ENCODE peak calls at places on chromosomes 12 and 14, in ten cellular contexts. One of them, this sample, is unnamed.
A peak's percentile ranks its signal among the peaks of the same experiment; 100 is the strongest.

GRCh38 chr14:96251656-96252155 is 4.3 kb upstream of the BDKRB1 start:
- DNase-seq in fibroblast of mammary gland: no peak
- DNase-seq in astrocyte of the spinal cord: no peak
- DNase-seq in left ventricle myocardium inferior: no peak
- DNase-seq in ovary: no peak
- DNase-seq in ascending aorta: no peak
- DNase-seq in choroid plexus epithelial cell: no peak
- DNase-seq in tibial artery: no peak
- DNase-seq in K562: no peak
- DNase-seq in esophagus muscularis mucosa: no peak
- DNase-seq in this sample: no peak

GRCh38 chr12:15928870-15929571 is 17.9 kb downstream of the DERA start:
- DNase-seq in fibroblast of mammary gland: no peak
- DNase-seq in astrocyte of the spinal cord: no peak
- DNase-seq in left ventricle myocardium inferior: peak; percentile 21
- DNase-seq in ovary: no peak
- DNase-seq in ascending aorta: no peak
- DNase-seq in choroid plexus epithelial cell: no peak
- DNase-seq in tibial artery: no peak
- DNase-seq in K562: no peak
- DNase-seq in esophagus muscularis mucosa: no peak
- DNase-seq in this sample: no peak

GRCh38 chr14:106872619-106873446 is 1346.5 kb downstream of the TMEM121 start:
- DNase-seq in fibroblast of mammary gland: peak; percentile 14
- DNase-seq in astrocyte of the spinal cord: no peak
- DNase-seq in left ventricle myocardium inferior: peak; percentile 39
- DNase-seq in ovary: peak; percentile 57
- DNase-seq in ascending aorta: no peak
- DNase-seq in choroid plexus epithelial cell: no peak
- DNase-seq in tibial artery: no peak
- DNase-seq in K562: peak; percentile 15
- DNase-seq in esophagus muscularis mucosa: no peak
- DNase-seq in this sample: peak; percentile 36

GRCh38 chr12:119659289-119659897 is 8.5 kb upstream of the PRKAB1 start:
- DNase-seq in fibroblast of mammary gland: peak; percentile 35
- DNase-seq in astrocyte of the spinal cord: peak; percentile 25
- DNase-seq in left ventricle myocardium inferior: no peak
- DNase-seq in ovary: no peak
- DNase-seq in ascending aorta: no peak
- DNase-seq in choroid plexus epithelial cell: peak; percentile 48
- DNase-seq in tibial artery: no peak
- DNase-seq in K562: peak; percentile 58
- DNase-seq in esophagus muscularis mucosa: no peak
- DNase-seq in this sample: peak; percentile 31

GRCh38 chr14:92425101-92425500 is 88.5 kb upstream of the RIN3 start:
- DNase-seq in fibroblast of mammary gland: peak; percentile 79
- DNase-seq in astrocyte of the spinal cord: peak; percentile 52
- DNase-seq in left ventricle myocardium inferior: no peak
- DNase-seq in ovary: no peak
- DNase-seq in ascending aorta: no peak
- DNase-seq in choroid plexus epithelial cell: peak; percentile 77
- DNase-seq in tibial artery: no peak
- DNase-seq in K562: no peak
- DNase-seq in esophagus muscularis mucosa: no peak
- DNase-seq in this sample: peak; percentile 73

GRCh38 chr14:105275267-105275946 is 25.4 kb downstream of the BRF1 start:
- DNase-seq in fibroblast of mammary gland: peak; percentile 94
- DNase-seq in astrocyte of the spinal cord: peak; percentile 13
- DNase-seq in left ventricle myocardium inferior: no peak
- DNase-seq in ovary: no peak
- DNase-seq in ascending aorta: no peak
- DNase-seq in choroid plexus epithelial cell: peak; percentile 81
- DNase-seq in tibial artery: peak; percentile 43
- DNase-seq in K562: no peak
- DNase-seq in esophagus muscularis mucosa: no peak
- DNase-seq in this sample: no peak

GRCh38 chr14:44170099-44170498 is 337.0 kb downstream of the FSCB start:
- DNase-seq in fibroblast of mammary gland: no peak
- DNase-seq in astrocyte of the spinal cord: no peak
- DNase-seq in left ventricle myocardium inferior: no peak
- DNase-seq in ovary: no peak
- DNase-seq in ascending aorta: no peak
- DNase-seq in choroid plexus epithelial cell: no peak
- DNase-seq in tibial artery: no peak
- DNase-seq in K562: no peak
- DNase-seq in esophagus muscularis mucosa: no peak
- DNase-seq in this sample: no peak

GRCh38 chr14:92540472-92541048 is 27.0 kb downstream of the RIN3 start:
- DNase-seq in fibroblast of mammary gland: peak; percentile 99
- DNase-seq in astrocyte of the spinal cord: peak; percentile 99
- DNase-seq in left ventricle myocardium inferior: peak; percentile 93
- DNase-seq in ovary: peak; percentile 93
- DNase-seq in ascending aorta: peak; percentile 78
- DNase-seq in choroid plexus epithelial cell: peak; percentile 99
- DNase-seq in tibial artery: peak; percentile 96
- DNase-seq in K562: no peak
- DNase-seq in esophagus muscularis mucosa: peak; percentile 97
- DNase-seq in this sample: peak; percentile 92

GRCh38 chr14:22994762-22995275 is 12.5 kb upstream of the AJUBA start:
- DNase-seq in fibroblast of mammary gland: peak; percentile 67
- DNase-seq in astrocyte of the spinal cord: peak; percentile 53
- DNase-seq in left ventricle myocardium inferior: no peak
- DNase-seq in ovary: peak; percentile 61
- DNase-seq in ascending aorta: no peak
- DNase-seq in choroid plexus epithelial cell: peak; percentile 86
- DNase-seq in tibial artery: no peak
- DNase-seq in K562: peak; percentile 46
- DNase-seq in esophagus muscularis mucosa: no peak
- DNase-seq in this sample: peak; percentile 22

GRCh38 chr14:36580856-36581831 is 1.3 kb downstream of the NKX2-8 start:
- DNase-seq in fibroblast of mammary gland: peak; percentile 30
- DNase-seq in astrocyte of the spinal cord: peak; percentile 38
- DNase-seq in left ventricle myocardium inferior: peak; percentile 13
- DNase-seq in ovary: no peak
- DNase-seq in ascending aorta: no peak
- DNase-seq in choroid plexus epithelial cell: peak; percentile 33
- DNase-seq in tibial artery: no peak
- DNase-seq in K562: no peak
- DNase-seq in esophagus muscularis mucosa: no peak
- DNase-seq in this sample: peak; percentile 78

GRCh38 chr14:62162998-62163589 is 400.9 kb downstream of the SNAPC1 start:
- DNase-seq in fibroblast of mammary gland: peak; percentile 46
- DNase-seq in astrocyte of the spinal cord: peak; percentile 53
- DNase-seq in left ventricle myocardium inferior: no peak
- DNase-seq in ovary: no peak
- DNase-seq in ascending aorta: no peak
- DNase-seq in choroid plexus epithelial cell: peak; percentile 69
- DNase-seq in tibial artery: no peak
- DNase-seq in K562: peak; percentile 6
- DNase-seq in esophagus muscularis mucosa: no peak
- DNase-seq in this sample: peak; percentile 40

GRCh38 chr14:68774771-68775613 is 17.9 kb downstream of the ZFP36L1 start:
- DNase-seq in fibroblast of mammary gland: peak; percentile 43
- DNase-seq in astrocyte of the spinal cord: peak; percentile 8
- DNase-seq in left ventricle myocardium inferior: no peak
- DNase-seq in ovary: no peak
- DNase-seq in ascending aorta: no peak
- DNase-seq in choroid plexus epithelial cell: no peak
- DNase-seq in tibial artery: peak; percentile 21
- DNase-seq in K562: no peak
- DNase-seq in esophagus muscularis mucosa: no peak
- DNase-seq in this sample: peak; percentile 86

GRCh38 chr14:22658951-22659350 is 14.8 kb upstream of the OR6J1 start:
- DNase-seq in fibroblast of mammary gland: no peak
- DNase-seq in astrocyte of the spinal cord: no peak
- DNase-seq in left ventricle myocardium inferior: no peak
- DNase-seq in ovary: no peak
- DNase-seq in ascending aorta: no peak
- DNase-seq in choroid plexus epithelial cell: no peak
- DNase-seq in tibial artery: no peak
- DNase-seq in K562: no peak
- DNase-seq in esophagus muscularis mucosa: no peak
- DNase-seq in this sample: no peak

GRCh38 chr14:65336191-65336591 is 76.3 kb upstream of the FUT8 start:
- DNase-seq in fibroblast of mammary gland: peak; percentile 76
- DNase-seq in astrocyte of the spinal cord: peak; percentile 58
- DNase-seq in left ventricle myocardium inferior: no peak
- DNase-seq in ovary: no peak
- DNase-seq in ascending aorta: no peak
- DNase-seq in choroid plexus epithelial cell: peak; percentile 71
- DNase-seq in tibial artery: no peak
- DNase-seq in K562: no peak
- DNase-seq in esophagus muscularis mucosa: no peak
- DNase-seq in this sample: no peak

GRCh38 chr14:94653321-94653720 is 41.1 kb downstream of the SERPINA3 start:
- DNase-seq in fibroblast of mammary gland: no peak
- DNase-seq in astrocyte of the spinal cord: no peak
- DNase-seq in left ventricle myocardium inferior: no peak
- DNase-seq in ovary: no peak
- DNase-seq in ascending aorta: no peak
- DNase-seq in choroid plexus epithelial cell: no peak
- DNase-seq in tibial artery: no peak
- DNase-seq in K562: no peak
- DNase-seq in esophagus muscularis mucosa: peak; percentile 64
- DNase-seq in this sample: no peak

GRCh38 chr12:3523728-3524127 is 32.7 kb downstream of the PRMT8 start:
- DNase-seq in fibroblast of mammary gland: peak; percentile 5
- DNase-seq in astrocyte of the spinal cord: no peak
- DNase-seq in left ventricle myocardium inferior: no peak
- DNase-seq in ovary: no peak
- DNase-seq in ascending aorta: no peak
- DNase-seq in choroid plexus epithelial cell: no peak
- DNase-seq in tibial artery: no peak
- DNase-seq in K562: no peak
- DNase-seq in esophagus muscularis mucosa: peak; percentile 34
- DNase-seq in this sample: peak; percentile 12
- H3K4me3 ChIP-seq in fibroblast of mammary gland: no peak overlapping the region
- H3K4me3 ChIP-seq in astrocyte of the spinal cord: no peak overlapping the region
- H3K4me3 ChIP-seq in left ventricle myocardium inferior: no peak overlapping the region
- H3K4me3 ChIP-seq in ovary: no peak overlapping the region
- H3K4me3 ChIP-seq in ascending aorta: no peak overlapping the region
- H3K4me3 ChIP-seq in choroid plexus epithelial cell: no peak overlapping the region
- H3K4me3 ChIP-seq in tibial artery: no peak overlapping the region
- H3K4me3 ChIP-seq in K562: no peak overlapping the region
- H3K4me3 ChIP-seq in esophagus muscularis mucosa: no peak overlapping the region
- H3K4me3 ChIP-seq in this sample: no peak overlapping the region

DNA sequence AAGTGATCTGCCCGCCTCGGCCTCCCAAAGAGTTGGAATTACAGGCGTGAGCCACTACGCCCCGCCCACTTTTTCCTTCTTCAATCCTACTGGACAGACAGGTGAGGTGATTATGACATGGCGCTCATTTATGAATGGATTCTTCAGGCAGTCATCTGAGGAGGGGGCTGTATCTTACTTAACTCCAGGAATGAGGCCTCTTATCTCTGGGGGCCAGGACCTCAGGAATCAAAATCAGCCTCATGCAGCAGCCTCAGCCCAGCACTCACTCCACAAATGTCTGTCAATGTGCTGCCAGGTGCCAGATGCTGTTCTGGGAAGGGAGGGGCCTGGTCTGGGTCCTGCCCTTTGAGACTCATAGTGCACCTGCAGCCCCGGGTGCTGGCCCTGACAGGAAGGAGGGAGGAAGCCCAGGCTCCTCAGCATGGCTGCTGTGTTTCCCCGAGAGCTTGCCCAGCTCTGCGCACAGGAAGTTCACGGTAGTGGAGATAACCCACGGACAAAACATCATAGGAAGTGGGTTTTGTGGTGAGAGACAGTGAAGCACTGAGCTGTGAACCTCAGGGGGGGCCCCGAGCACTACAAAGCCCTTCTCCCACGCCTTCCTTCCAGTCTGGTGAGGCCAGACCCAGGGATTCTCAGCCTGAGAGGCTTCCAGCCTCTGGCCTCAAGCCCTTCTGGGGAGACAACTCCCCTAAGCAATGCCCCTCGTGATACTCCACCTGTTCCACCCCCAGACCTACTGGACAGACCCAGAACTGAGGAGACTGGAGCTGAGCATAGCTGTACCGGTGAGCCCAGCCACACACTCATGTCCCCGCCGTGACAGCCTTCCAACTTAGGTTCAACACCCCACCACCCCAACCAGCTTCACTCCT is 22.3 kb downstream of the GALNT6 start:
- DNase-seq in fibroblast of mammary gland: no peak
- DNase-seq in astrocyte of the spinal cord: peak; percentile 55
- DNase-seq in left ventricle myocardium inferior: no peak
- DNase-seq in ovary: no peak
- DNase-seq in ascending aorta: peak; percentile 36
- DNase-seq in choroid plexus epithelial cell: peak; percentile 79
- DNase-seq in tibial artery: no peak
- DNase-seq in K562: peak; percentile 81
- DNase-seq in esophagus muscularis mucosa: no peak
- DNase-seq in this sample: no peak
- H3K4me3 ChIP-seq in fibroblast of mammary gland: no peak overlapping the region
- H3K4me3 ChIP-seq in astrocyte of the spinal cord: no peak overlapping the region
- H3K4me3 ChIP-seq in left ventricle myocardium inferior: no peak overlapping the region
- H3K4me3 ChIP-seq in ovary: no peak overlapping the region
- H3K4me3 ChIP-seq in ascending aorta: no peak overlapping the region
- H3K4me3 ChIP-seq in choroid plexus epithelial cell: no peak overlapping the region
- H3K4me3 ChIP-seq in tibial artery: no peak overlapping the region
- H3K4me3 ChIP-seq in K562: no peak overlapping the region
- H3K4me3 ChIP-seq in esophagus muscularis mucosa: no peak overlapping the region
- H3K4me3 ChIP-seq in this sample: no peak overlapping the region

GRCh38 chr12:6334940-6335450 is 6.9 kb downstream of the TNFRSF1A start:
- DNase-seq in fibroblast of mammary gland: peak; percentile 43
- DNase-seq in astrocyte of the spinal cord: no peak
- DNase-seq in left ventricle myocardium inferior: no peak
- DNase-seq in ovary: no peak
- DNase-seq in ascending aorta: no peak
- DNase-seq in choroid plexus epithelial cell: peak; percentile 57
- DNase-seq in tibial artery: no peak
- DNase-seq in K562: no peak
- DNase-seq in esophagus muscularis mucosa: no peak
- DNase-seq in this sample: no peak
- H3K4me3 ChIP-seq in fibroblast of mammary gland: peak overlapping the region; percentile 18
- H3K4me3 ChIP-seq in astrocyte of the spinal cord: peak overlapping the region; percentile 10
- H3K4me3 ChIP-seq in left ventricle myocardium inferior: peak overlapping the region; percentile 90
- H3K4me3 ChIP-seq in ovary: peak overlapping the region; percentile 41
- H3K4me3 ChIP-seq in ascending aorta: peak overlapping the region; percentile 93
- H3K4me3 ChIP-seq in choroid plexus epithelial cell: peak overlapping the region; percentile 50
- H3K4me3 ChIP-seq in tibial artery: peak overlapping the region; percentile 97
- H3K4me3 ChIP-seq in K562: no peak overlapping the region
- H3K4me3 ChIP-seq in esophagus muscularis mucosa: peak overlapping the region; percentile 92
- H3K4me3 ChIP-seq in this sample: peak overlapping the region; percentile 5

DNA sequence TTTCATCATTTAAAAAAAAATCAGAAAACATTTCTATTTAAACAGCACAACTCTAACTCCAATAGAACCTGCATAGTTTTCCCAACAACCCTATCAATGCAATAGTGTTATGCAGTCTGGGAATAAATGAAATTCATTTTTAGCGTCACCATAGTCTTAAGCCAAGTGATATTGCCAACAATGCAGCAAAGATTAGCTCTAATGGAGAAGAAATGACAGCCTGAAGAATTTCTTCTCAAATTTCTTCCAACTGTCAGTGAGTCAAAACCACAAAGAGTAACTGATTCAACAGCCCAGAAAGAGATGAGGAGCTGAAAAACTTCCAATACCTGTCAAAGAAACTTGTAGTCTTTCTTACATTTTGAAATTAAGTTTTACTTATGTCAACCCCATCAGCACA is 50.9 kb upstream of the PTPRR start:
- DNase-seq in fibroblast of mammary gland: peak; percentile 82
- DNase-seq in astrocyte of the spinal cord: peak; percentile 29
- DNase-seq in left ventricle myocardium inferior: no peak
- DNase-seq in ovary: no peak
- DNase-seq in ascending aorta: no peak
- DNase-seq in choroid plexus epithelial cell: peak; percentile 67
- DNase-seq in tibial artery: no peak
- DNase-seq in K562: no peak
- DNase-seq in esophagus muscularis mucosa: no peak
- DNase-seq in this sample: peak; percentile 12
- H3K4me3 ChIP-seq in fibroblast of mammary gland: no peak overlapping the region
- H3K4me3 ChIP-seq in astrocyte of the spinal cord: no peak overlapping the region
- H3K4me3 ChIP-seq in left ventricle myocardium inferior: no peak overlapping the region
- H3K4me3 ChIP-seq in ovary: no peak overlapping the region
- H3K4me3 ChIP-seq in ascending aorta: no peak overlapping the region
- H3K4me3 ChIP-seq in choroid plexus epithelial cell: no peak overlapping the region
- H3K4me3 ChIP-seq in tibial artery: no peak overlapping the region
- H3K4me3 ChIP-seq in K562: no peak overlapping the region
- H3K4me3 ChIP-seq in esophagus muscularis mucosa: no peak overlapping the region
- H3K4me3 ChIP-seq in this sample: no peak overlapping the region